ENCODE peak calls at places on chromosomes 3 and 15, in ten cellular contexts. One of them, this sample, is unnamed.

GRCh38 chr3:117322866-117323265 is 613.3 kb downstream of the TUSC7 start:
- DNase-seq in NCI-H510A: no peak
- DNase-seq in activated B cell treated with CpG ODN at 0.5 μM for 24 hours: no peak
- DNase-seq in stimulated activated CD4-positive, alpha-beta T cell treated with anti-CD3 and anti-CD28 coated beads, Interleukin-4, amount 100 ng/mL, for 24 hours: no peak
- DNase-seq in HTR-8/SVneo: no peak
- DNase-seq in SK-N-SH: no peak
- DNase-seq in left colon: no peak
- DNase-seq in activated CD4-positive, alpha-beta T cell treated with anti-CD3 and anti-CD28 coated beads, Interleukin-2, amount 50 U/mL, for 24 hours: no peak
- DNase-seq in amniotic stem cell: no peak
- DNase-seq in GM04504: no peak
- DNase-seq in this sample: peak; percentile 9

GRCh38 chr3:141360888-141361598 is 7.3 kb upstream of the ZBTB38 start:
- DNase-seq in NCI-H510A: peak; percentile 36
- DNase-seq in activated B cell treated with CpG ODN at 0.5 μM for 24 hours: no peak
- DNase-seq in stimulated activated CD4-positive, alpha-beta T cell treated with anti-CD3 and anti-CD28 coated beads, Interleukin-4, amount 100 ng/mL, for 24 hours: no peak
- DNase-seq in HTR-8/SVneo: peak; percentile 62
- DNase-seq in SK-N-SH: peak; percentile 70
- DNase-seq in left colon: no peak
- DNase-seq in activated CD4-positive, alpha-beta T cell treated with anti-CD3 and anti-CD28 coated beads, Interleukin-2, amount 50 U/mL, for 24 hours: no peak
- DNase-seq in amniotic stem cell: peak; percentile 78
- DNase-seq in GM04504: peak; percentile 70
- DNase-seq in this sample: peak; percentile 59

GRCh38 chr3:78462021-78462420 is 1305.8 kb downstream of the ROBO1 start:
- DNase-seq in NCI-H510A: no peak
- DNase-seq in activated B cell treated with CpG ODN at 0.5 μM for 24 hours: no peak
- DNase-seq in stimulated activated CD4-positive, alpha-beta T cell treated with anti-CD3 and anti-CD28 coated beads, Interleukin-4, amount 100 ng/mL, for 24 hours: no peak
- DNase-seq in HTR-8/SVneo: no peak
- DNase-seq in SK-N-SH: no peak
- DNase-seq in left colon: no peak
- DNase-seq in activated CD4-positive, alpha-beta T cell treated with anti-CD3 and anti-CD28 coated beads, Interleukin-2, amount 50 U/mL, for 24 hours: no peak
- DNase-seq in amniotic stem cell: no peak
- DNase-seq in GM04504: no peak
- DNase-seq in this sample: peak; percentile 93

GRCh38 chr15:64842986-64843561 is 1.4 kb downstream of the PLEKHO2 start:
- DNase-seq in NCI-H510A: no peak
- DNase-seq in activated B cell treated with CpG ODN at 0.5 μM for 24 hours: no peak
- DNase-seq in stimulated activated CD4-positive, alpha-beta T cell treated with anti-CD3 and anti-CD28 coated beads, Interleukin-4, amount 100 ng/mL, for 24 hours: no peak
- DNase-seq in HTR-8/SVneo: no peak
- DNase-seq in SK-N-SH: peak; percentile 48
- DNase-seq in left colon: no peak
- DNase-seq in activated CD4-positive, alpha-beta T cell treated with anti-CD3 and anti-CD28 coated beads, Interleukin-2, amount 50 U/mL, for 24 hours: no peak
- DNase-seq in amniotic stem cell: no peak
- DNase-seq in GM04504: no peak
- DNase-seq in this sample: no peak

GRCh38 chr3:124107491-124107890 is 115.6 kb upstream of the ROPN1 start:
- DNase-seq in NCI-H510A: no peak
- DNase-seq in activated B cell treated with CpG ODN at 0.5 μM for 24 hours: no peak
- DNase-seq in stimulated activated CD4-positive, alpha-beta T cell treated with anti-CD3 and anti-CD28 coated beads, Interleukin-4, amount 100 ng/mL, for 24 hours: no peak
- DNase-seq in HTR-8/SVneo: no peak
- DNase-seq in SK-N-SH: no peak
- DNase-seq in left colon: no peak
- DNase-seq in activated CD4-positive, alpha-beta T cell treated with anti-CD3 and anti-CD28 coated beads, Interleukin-2, amount 50 U/mL, for 24 hours: no peak
- DNase-seq in amniotic stem cell: no peak
- DNase-seq in GM04504: no peak
- DNase-seq in this sample: no peak

GRCh38 chr15:22979069-22979698 is 984 bp downstream of the CYFIP1 start:
- DNase-seq in NCI-H510A: no peak
- DNase-seq in activated B cell treated with CpG ODN at 0.5 μM for 24 hours: peak; percentile 30
- DNase-seq in stimulated activated CD4-positive, alpha-beta T cell treated with anti-CD3 and anti-CD28 coated beads, Interleukin-4, amount 100 ng/mL, for 24 hours: peak; percentile 33
- DNase-seq in HTR-8/SVneo: peak; percentile 33
- DNase-seq in SK-N-SH: peak; percentile 67
- DNase-seq in left colon: peak; percentile 70
- DNase-seq in activated CD4-positive, alpha-beta T cell treated with anti-CD3 and anti-CD28 coated beads, Interleukin-2, amount 50 U/mL, for 24 hours: peak; percentile 14
- DNase-seq in amniotic stem cell: no peak
- DNase-seq in GM04504: no peak
- DNase-seq in this sample: peak; percentile 40

GRCh38 chr15:41897327-41897726 is 3.5 kb upstream of the SPTBN5 start:
- DNase-seq in NCI-H510A: no peak
- DNase-seq in activated B cell treated with CpG ODN at 0.5 μM for 24 hours: no peak
- DNase-seq in stimulated activated CD4-positive, alpha-beta T cell treated with anti-CD3 and anti-CD28 coated beads, Interleukin-4, amount 100 ng/mL, for 24 hours: no peak
- DNase-seq in HTR-8/SVneo: no peak
- DNase-seq in SK-N-SH: no peak
- DNase-seq in left colon: no peak
- DNase-seq in activated CD4-positive, alpha-beta T cell treated with anti-CD3 and anti-CD28 coated beads, Interleukin-2, amount 50 U/mL, for 24 hours: no peak
- DNase-seq in amniotic stem cell: no peak
- DNase-seq in GM04504: no peak
- DNase-seq in this sample: no peak

GRCh38 chr3:40302784-40303183 is 6.7 kb upstream of the EIF1B start:
- DNase-seq in NCI-H510A: no peak
- DNase-seq in activated B cell treated with CpG ODN at 0.5 μM for 24 hours: no peak
- DNase-seq in stimulated activated CD4-positive, alpha-beta T cell treated with anti-CD3 and anti-CD28 coated beads, Interleukin-4, amount 100 ng/mL, for 24 hours: no peak
- DNase-seq in HTR-8/SVneo: no peak
- DNase-seq in SK-N-SH: no peak
- DNase-seq in left colon: no peak
- DNase-seq in activated CD4-positive, alpha-beta T cell treated with anti-CD3 and anti-CD28 coated beads, Interleukin-2, amount 50 U/mL, for 24 hours: no peak
- DNase-seq in amniotic stem cell: no peak
- DNase-seq in GM04504: no peak
- DNase-seq in this sample: no peak

GRCh38 chr3:113847664-113848461 is 9.3 kb downstream of the GRAMD1C start:
- DNase-seq in NCI-H510A: no peak
- DNase-seq in activated B cell treated with CpG ODN at 0.5 μM for 24 hours: no peak
- DNase-seq in stimulated activated CD4-positive, alpha-beta T cell treated with anti-CD3 and anti-CD28 coated beads, Interleukin-4, amount 100 ng/mL, for 24 hours: no peak
- DNase-seq in HTR-8/SVneo: no peak
- DNase-seq in SK-N-SH: no peak
- DNase-seq in left colon: no peak
- DNase-seq in activated CD4-positive, alpha-beta T cell treated with anti-CD3 and anti-CD28 coated beads, Interleukin-2, amount 50 U/mL, for 24 hours: no peak
- DNase-seq in amniotic stem cell: no peak
- DNase-seq in GM04504: no peak
- DNase-seq in this sample: no peak

GRCh38 chr3:47617061-47618010 is 38.7 kb upstream of the CSPG5 start:
- DNase-seq in NCI-H510A: no peak
- DNase-seq in activated B cell treated with CpG ODN at 0.5 μM for 24 hours: no peak
- DNase-seq in stimulated activated CD4-positive, alpha-beta T cell treated with anti-CD3 and anti-CD28 coated beads, Interleukin-4, amount 100 ng/mL, for 24 hours: no peak
- DNase-seq in HTR-8/SVneo: no peak
- DNase-seq in SK-N-SH: no peak
- DNase-seq in left colon: no peak
- DNase-seq in activated CD4-positive, alpha-beta T cell treated with anti-CD3 and anti-CD28 coated beads, Interleukin-2, amount 50 U/mL, for 24 hours: no peak
- DNase-seq in amniotic stem cell: no peak
- DNase-seq in GM04504: peak; percentile 4
- DNase-seq in this sample: no peak